ENCODE peak calls at places on chromosomes 11 and 22, in eight cellular contexts. C, S, Q, R, A, K, G and L are unnamed samples.
A peak's percentile ranks its signal among the peaks of the same experiment; 100 is the strongest.

GRCh38 chr11:31817054-31817620 is 6.0 kb upstream of the PAX6 start:
- DNase-seq in C (no peak), S (no peak), R (no peak), G (no peak), A (no peak), Q (no peak), K (no peak), L (no peak)

GRCh38 chr22:19756288-19757128 is 4.1 kb upstream of the TBX1 start:
- DNase-seq in A (peak; percentile 23), C (peak; percentile 80), R (peak; percentile 19), Q (peak; percentile 80), K (peak; percentile 75), S (no peak), G (peak; percentile 18), L (no peak)

GRCh38 chr11:47723041-47723440 is 7.9 kb upstream of the AGBL2 start:
- DNase-seq in S (no peak), G (no peak), Q (no peak), R (no peak), K (no peak), C (no peak), A (no peak), L (no peak)

GRCh38 chr22:40685406-40685805 is 6.1 kb downstream of the MCHR1 start:
- DNase-seq in S (no peak), Q (no peak), C (no peak), K (no peak), A (no peak), R (no peak), G (no peak), L (no peak)

GRCh38 chr11:43555811-43556210 is 124.7 kb upstream of the HSD17B12 start:
- DNase-seq in K (peak; percentile 33), G (peak; percentile 21), A (peak; percentile 48), S (no peak), R (peak; percentile 83), Q (no peak), C (no peak), L (no peak)

GRCh38 chr22:46050916-46051614 is 74.1 kb upstream of the WNT7B start:
- DNase-seq in R (no peak), K (peak; percentile 20), S (no peak), G (no peak), C (no peak), Q (peak; percentile 32), A (no peak), L (peak; percentile 12)

GRCh38 chr11:22728600-22729394 is 62.4 kb downstream of the GAS2 start:
- DNase-seq in K (no peak), R (no peak), Q (no peak), A (no peak), S (no peak), G (peak; percentile 85), C (no peak), L (no peak)

GRCh38 chr22:25186140-25186539 is 13.5 kb upstream of the CRYBB3 start:
- DNase-seq in K (no peak), Q (no peak), C (no peak), S (no peak), R (no peak), A (no peak), G (no peak), L (no peak)

GRCh38 chr11:44047931-44048431 is at the start of gene ACCSL:
- DNase-seq in Q (no peak), A (no peak), R (no peak), C (no peak), G (no peak), K (no peak), S (no peak), L (no peak)

GRCh38 chr22:36687516-36687915 is 16.0 kb downstream of the CACNG2 start:
- DNase-seq in C (no peak), S (no peak), G (no peak), A (no peak), Q (no peak), K (no peak), R (no peak), L (no peak)